ENCODE peak calls at places on chromosomes 16 and 17, in four cellular contexts. H is pancreas, X is psoas muscle, U is esophagus squamous epithelium. J is an unnamed sample.
A peak's percentile ranks its signal among the peaks of the same experiment; 100 is the strongest.

GRCh38 chr16:11682655-11683096 is 14.4 kb downstream of the SNN start:
- DNase-seq in U (no peak), X (no peak), H (no peak), J (no peak)

GRCh38 chr16:17277981-17278381 is 192.8 kb downstream of the XYLT1 start:
- DNase-seq in X (no peak), H (no peak), U (no peak), J (no peak)

GRCh38 chr16:12097523-12098428 is 121.2 kb downstream of the SNX29 start:
- DNase-seq in U (no peak), H (peak; percentile 26), X (no peak), J (no peak)

GRCh38 chr16:9138731-9139501 is 47.5 kb downstream of the HAPSTR1 start:
- DNase-seq in X (peak; percentile 63), U (no peak), H (peak; percentile 86), J (peak; percentile 18)

GRCh38 chr17:55576237-55576998 is 65.2 kb upstream of the SMIM36 start:
- DNase-seq in X (peak; percentile 34), H (no peak), U (no peak), J (no peak)

GRCh38 chr16:27067138-27067537 is 411 bp downstream of the C16orf82 start:
- DNase-seq in U (no peak), H (no peak), X (no peak), J (no peak)

GRCh38 chr16:4767872-4768548 is 1.0 kb upstream of the ZNF500 start:
- DNase-seq in H (no peak), X (no peak), U (no peak), J (no peak)

GRCh38 chr16:10514369-10515055 is 65.9 kb downstream of the EMP2 start:
- DNase-seq in H (no peak), U (no peak), X (no peak), J (peak; percentile 84)

GRCh38 chr16:23950898-23951297 is 115.1 kb downstream of the PRKCB start:
- DNase-seq in U (no peak), H (no peak), X (no peak), J (no peak)

GRCh38 chr17:12683299-12683698 is 17.6 kb downstream of the MYOCD start:
- DNase-seq in U (no peak), H (no peak), X (no peak), J (no peak)

GRCh38 chr17:61294286-61294685 is 105.4 kb upstream of the TBX2 start:
- DNase-seq in H (no peak), U (no peak), X (no peak), J (no peak)

GRCh38 chr16:83887564-83887963 is 11.4 kb upstream of the MLYCD start:
- DNase-seq in H (no peak), U (no peak), X (no peak), J (no peak)

GRCh38 chr16:82653550-82654511 is 27.1 kb downstream of the CDH13 start:
- DNase-seq in U (no peak), H (no peak), X (no peak), J (no peak)

GRCh38 chr17:1323336-1323735 is 43.9 kb downstream of the TRARG1 start:
- DNase-seq in H (peak; percentile 20), U (no peak), X (no peak), J (no peak)

GRCh38 chr17:1325766-1326165 is 46.3 kb downstream of the TRARG1 start:
- DNase-seq in H (peak; percentile 16), U (no peak), X (no peak), J (no peak)

GRCh38 chr17:1324201-1324750 is 44.8 kb downstream of the TRARG1 start:
- DNase-seq in H (peak; percentile 21), U (no peak), X (no peak), J (no peak)

GRCh38 chr17:1322469-1322868 is 43.0 kb downstream of the TRARG1 start:
- DNase-seq in U (no peak), H (no peak), X (no peak), J (no peak)

GRCh38 chr17:1322014-1322428 is 42.6 kb downstream of the TRARG1 start:
- DNase-seq in U (no peak), H (no peak), X (no peak), J (no peak)
- H3K36me3 ChIP-seq in U (no peaks in the 10 kb centered on the region), H (no peaks in the 10 kb centered on the region), X (no peaks in the 10 kb centered on the region), J (no peaks in the 10 kb centered on the region)

DNA sequence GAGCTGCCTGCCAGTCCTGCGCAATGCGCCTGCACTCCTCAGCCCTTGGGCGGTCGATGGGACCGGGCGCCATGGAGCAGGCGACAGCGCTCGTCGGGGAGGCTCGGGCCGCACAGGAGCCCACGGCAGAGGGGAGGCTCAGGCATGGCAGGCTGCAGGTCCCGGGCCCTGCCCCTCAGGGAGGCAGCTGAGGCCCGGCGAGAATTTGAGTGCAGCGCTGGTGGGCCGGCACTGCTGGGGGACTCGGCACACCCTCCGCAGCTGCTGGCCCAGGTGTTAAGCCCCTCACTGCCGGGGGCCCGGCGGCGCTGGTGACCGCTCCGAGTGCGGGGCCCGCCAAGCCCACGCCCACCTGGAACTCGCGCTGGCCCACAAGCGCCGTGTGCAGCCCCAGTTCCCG is 13.6 kb upstream of the FADS6 start:
- DNase-seq in H (no peak), U (no peak), X (no peak), J (no peak)
- H3K36me3 ChIP-seq in H (no peaks in the 10 kb centered on the region), U (no peaks in the 10 kb centered on the region), X (no peaks in the 10 kb centered on the region), J (no peaks in the 10 kb centered on the region)

GRCh38 chr17:42832934-42833770 is at the start of gene PSME3:
- DNase-seq in H (peak; percentile 94), X (peak; percentile 94), U (peak; percentile 41), J (peak; percentile 49)

GRCh38 chr17:42830971-42831370 is 2.2 kb upstream of the PSME3 start:
- DNase-seq in H (no peak), X (no peak), U (no peak), J (no peak)

GRCh38 chr17:42832213-42832933 is 824 bp upstream of the PSME3 start:
- DNase-seq in H (no peak), U (no peak), X (no peak), J (peak; percentile 8)

GRCh38 chr17:42833771-42834422 is 700 bp downstream of the PSME3 start:
- DNase-seq in X (no peak), H (no peak), U (no peak), J (no peak)

DNA sequence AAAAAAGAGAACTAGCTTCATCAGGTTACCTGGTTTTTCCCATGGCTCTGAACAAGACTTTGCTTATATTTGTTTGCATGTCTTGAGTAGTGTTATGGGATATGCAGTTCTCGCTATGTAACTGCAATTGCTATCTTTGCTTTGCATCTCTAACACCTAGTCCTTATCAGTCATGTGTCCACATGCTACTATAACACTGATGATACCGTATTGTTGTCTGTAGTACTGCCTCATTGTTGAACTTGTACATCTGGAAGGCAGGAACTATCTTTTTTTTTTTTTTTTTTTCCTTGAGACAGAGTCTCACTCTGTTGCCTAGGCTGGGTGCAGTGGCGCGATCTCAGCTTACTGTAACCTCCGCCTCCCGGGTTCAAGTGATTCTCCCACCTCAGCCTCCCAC is 2.5 kb downstream of the PSME3 start:
- DNase-seq in H (no peak), X (no peak), U (no peak), J (no peak)
- H3K36me3 ChIP-seq in H (peaks cover 23% of the 10 kb centered on the region), X (peaks cover 62% of the 10 kb centered on the region), U (peaks cover 27% of the 10 kb centered on the region), J (peaks cover 52% of the 10 kb centered on the region)

DNA sequence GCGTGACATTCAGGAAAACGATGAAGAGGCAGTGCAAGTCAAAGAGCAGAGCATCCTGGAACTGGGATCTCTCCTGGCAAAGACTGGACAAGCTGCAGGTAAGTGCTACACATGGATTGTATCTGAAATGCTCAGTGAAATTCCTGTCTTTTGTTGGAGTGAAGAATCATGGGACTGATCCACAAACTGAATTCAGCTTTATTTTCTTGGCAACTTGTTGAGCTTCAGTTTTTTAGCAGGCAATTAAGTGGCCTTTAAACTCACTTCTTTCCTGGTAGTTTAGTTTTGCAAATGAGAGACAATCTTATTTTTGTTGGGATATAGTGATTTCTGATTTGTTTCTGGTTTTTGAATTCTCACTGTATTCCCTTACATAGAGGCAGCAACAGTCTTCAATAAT is 2.6 kb downstream of the PSMD11 start:
- DNase-seq in H (no peak), U (no peak), X (no peak), J (no peak)
- H3K36me3 ChIP-seq in H (peaks cover 15% of the 10 kb centered on the region), U (peaks cover 6% of the 10 kb centered on the region), X (peaks cover 53% of the 10 kb centered on the region), J (peaks cover 36% of the 10 kb centered on the region)

DNA sequence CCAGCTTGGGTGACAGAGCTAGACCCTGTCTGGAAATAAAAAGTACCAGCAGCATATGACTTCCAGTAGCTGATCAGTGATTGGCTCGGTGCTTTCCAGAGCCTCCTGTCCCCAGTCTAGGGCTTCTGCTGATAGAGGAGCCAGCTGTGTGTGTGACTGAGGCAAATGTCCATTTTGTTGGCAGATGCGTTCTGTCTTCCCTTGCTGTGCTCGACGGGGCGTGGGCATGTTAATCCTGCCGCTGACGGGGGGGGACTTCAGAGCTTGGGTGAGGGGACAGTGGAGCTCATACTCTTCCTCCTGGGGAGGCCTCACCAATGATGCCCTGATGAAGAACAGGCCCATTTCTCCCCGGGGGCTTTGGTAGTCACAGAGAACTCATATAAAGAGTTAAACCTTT is 14.6 kb downstream of the KCTD2 start:
- DNase-seq in X (no peak), U (no peak), H (no peak), J (no peak)
- H3K36me3 ChIP-seq in X (peaks cover 57% of the 10 kb centered on the region), U (peaks cover 24% of the 10 kb centered on the region), H (peaks cover 14% of the 10 kb centered on the region), J (peaks cover 56% of the 10 kb centered on the region)

GRCh38 chr17:56909742-56910508 is 3.9 kb downstream of the TRIM25 start:
- DNase-seq in U (no peak), X (no peak), H (no peak), J (no peak)
- H3K36me3 ChIP-seq in U (peaks cover 21% of the 10 kb centered on the region), X (peaks cover 39% of the 10 kb centered on the region), H (no peaks in the 10 kb centered on the region), J (peaks cover 34% of the 10 kb centered on the region)

GRCh38 chr17:41762391-41762790 is 24.1 kb downstream of the JUP start:
- DNase-seq in X (no peak), U (no peak), H (no peak), J (no peak)

GRCh38 chr17:41763327-41763726 is 23.2 kb downstream of the JUP start:
- DNase-seq in H (no peak), U (no peak), X (no peak), J (no peak)

GRCh38 chr17:41760878-41761277 is 25.6 kb downstream of the JUP start:
- DNase-seq in U (no peak), X (no peak), H (no peak), J (no peak)

GRCh38 chr17:41766135-41766534 is 20.4 kb downstream of the JUP start:
- DNase-seq in X (no peak), H (no peak), U (no peak), J (no peak)

GRCh38 chr17:41762841-41763240 is 23.7 kb downstream of the JUP start:
- DNase-seq in H (no peak), U (no peak), X (no peak), J (no peak)
- H3K36me3 ChIP-seq in H (peaks cover 48% of the 10 kb centered on the region), U (peaks cover 78% of the 10 kb centered on the region), X (peaks cover 98% of the 10 kb centered on the region), J (peaks cover 64% of the 10 kb centered on the region)

GRCh38 chr17:57918017-57918895 is 37.0 kb downstream of the CUEDC1 start:
- DNase-seq in H (no peak), U (no peak), X (no peak), J (no peak)

GRCh38 chr17:57915980-57916757 is 39.0 kb downstream of the CUEDC1 start:
- DNase-seq in X (no peak), H (no peak), U (no peak), J (no peak)

GRCh38 chr17:57915532-57915931 is 39.7 kb downstream of the CUEDC1 start:
- DNase-seq in U (no peak), H (no peak), X (no peak), J (no peak)

GRCh38 chr17:57914274-57915147 is 40.7 kb downstream of the CUEDC1 start:
- DNase-seq in H (no peak), U (no peak), X (no peak), J (no peak)

GRCh38 chr17:57916925-57917858 is 38.0 kb downstream of the CUEDC1 start:
- DNase-seq in X (no peak), H (no peak), U (no peak), J (no peak)
- H3K36me3 ChIP-seq in X (no peaks in the 10 kb centered on the region), H (no peaks in the 10 kb centered on the region), U (no peaks in the 10 kb centered on the region), J (no peaks in the 10 kb centered on the region)

J was measured in ascending aorta.